ENCODE peak calls at places on chromosomes 13 and 19, in nine cellular contexts. T, P, W, A, Q, V, B, C and S are unnamed samples.

GRCh38 chr19:42421101-42421500 is 6.1 kb downstream of the LIPE start:
- DNase-seq in Q (no peak), V (no peak), B (no peak), P (no peak), C (no peak), T (no peak), W (no peak), A (no peak), S (no peak)

GRCh38 chr19:30222428-30222873 is 149.7 kb upstream of the ZNF536 start:
- DNase-seq in C (peak), V (no peak), P (no peak), B (no peak), T (peak), A (no peak), Q (no peak), W (no peak), S (no peak)

GRCh38 chr19:10898633-10899032 is 27.3 kb downstream of the CARM1 start:
- DNase-seq in T (no peak), V (no peak), W (no peak), C (no peak), B (no peak), A (no peak), Q (no peak), P (no peak), S (no peak)

GRCh38 chr13:75181906-75182305 is 300.1 kb downstream of the TBC1D4 start:
- DNase-seq in T (no peak), B (peak), Q (peak), A (peak), P (peak), C (peak), W (no peak), V (peak), S (peak)

GRCh38 chr19:369876-370275 is 25.3 kb upstream of the MIER2 start:
- DNase-seq in V (no peak), W (no peak), T (no peak), Q (no peak), A (no peak), B (no peak), P (no peak), C (no peak), S (no peak)

GRCh38 chr19:19021115-19021514 is 12.2 kb downstream of the SUGP2 start:
- DNase-seq in V (no peak), Q (peak), T (no peak), P (peak), W (peak), C (peak), A (peak), B (no peak), S (peak)

GRCh38 chr13:32272021-32272695 is 43.0 kb downstream of the ZAR1L start:
- DNase-seq in W (no peak), A (no peak), P (no peak), V (no peak), C (peak), Q (no peak), B (no peak), T (no peak), S (peak)

GRCh38 chr19:38838986-38839761 is 7.6 kb upstream of the ECH1 start:
- DNase-seq in P (no peak), Q (no peak), W (no peak), V (peak), A (peak), C (no peak), T (no peak), B (no peak), S (no peak)

GRCh38 chr19:9323919-9324583 is at the start of gene ZNF559:
- DNase-seq in V (peak), P (peak), A (peak), B (peak), T (peak), W (peak), C (peak), Q (peak), S (peak)

GRCh38 chr13:27130223-27131015 is 41.2 kb downstream of the USP12 start:
- DNase-seq in W (no peak), P (no peak), B (peak), C (peak), T (no peak), V (peak), A (no peak), Q (peak), S (no peak)

DNA sequence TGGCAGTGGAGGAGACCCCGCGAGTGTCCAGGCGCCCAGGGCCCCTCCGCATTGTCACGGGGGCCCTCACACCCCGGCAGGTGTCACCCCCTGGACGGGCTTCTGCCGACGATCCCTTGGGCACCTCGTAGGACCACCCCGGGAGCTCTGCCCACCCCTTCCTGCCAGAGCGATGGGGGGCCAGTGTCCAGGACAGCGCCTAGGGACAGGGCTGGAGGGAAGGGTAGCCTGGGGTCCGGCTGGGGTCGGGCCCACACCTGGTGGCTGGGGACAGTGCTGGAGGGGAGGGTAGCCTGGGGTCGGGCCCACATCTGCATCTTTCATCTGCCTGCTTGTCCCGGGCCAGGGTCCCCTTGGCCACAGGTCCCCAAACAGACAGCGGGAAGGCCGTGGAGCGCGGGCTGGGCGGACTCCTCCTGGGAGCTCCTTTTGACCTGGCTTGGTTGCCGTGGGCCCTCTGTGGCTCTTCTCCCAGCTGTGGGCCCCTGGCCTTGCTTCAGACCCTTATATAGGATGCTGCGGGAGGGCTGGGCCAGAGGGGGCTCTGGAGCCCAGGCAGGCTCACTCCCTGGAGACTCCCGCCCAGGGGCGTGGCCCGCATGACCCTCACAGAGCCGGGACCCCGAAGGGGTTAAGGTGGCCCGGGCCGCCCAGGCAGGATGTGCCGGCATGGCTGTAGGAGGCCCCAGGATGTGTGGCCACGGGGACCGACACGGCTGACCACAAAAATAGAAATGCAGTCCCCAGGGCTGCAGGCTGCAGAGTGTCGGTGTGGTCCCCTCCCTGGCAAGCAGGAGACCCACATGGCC is 74.1 kb upstream of the MCF2L start:
- DNase-seq in P (no peak), B (no peak), A (no peak), V (no peak), W (peak), C (no peak), T (peak), Q (no peak), S (no peak)
- H3K9ac ChIP-seq in P (no peak), B (no peak), A (no peak), V (no peak), W (peak), C (no peak), T (peak), Q (no peak), S (no peak)

GRCh38 chr19:3096267-3096901 is 2.2 kb downstream of the GNA11 start:
- DNase-seq in T (no peak), C (no peak), V (no peak), W (no peak), A (no peak), B (no peak), P (no peak), Q (no peak), S (no peak)

GRCh38 chr19:3098515-3099346 is 4.6 kb downstream of the GNA11 start:
- DNase-seq in C (peak), W (no peak), B (no peak), Q (no peak), P (peak), T (no peak), V (peak), A (no peak), S (peak)

GRCh38 chr19:3098141-3098514 is 4.0 kb downstream of the GNA11 start:
- DNase-seq in Q (no peak), C (no peak), P (peak), B (no peak), V (peak), A (no peak), W (no peak), T (no peak), S (no peak)

GRCh38 chr19:3096902-3097326 is 2.8 kb downstream of the GNA11 start:
- DNase-seq in T (no peak), P (no peak), C (no peak), A (no peak), Q (no peak), V (no peak), W (peak), B (no peak), S (no peak)

GRCh38 chr19:3097442-3097871 is 3.3 kb downstream of the GNA11 start:
- DNase-seq in P (no peak), T (no peak), B (no peak), W (no peak), A (no peak), V (peak), C (peak), Q (no peak), S (no peak)
- H3K9ac ChIP-seq in P (peak), T (no peak), B (no peak), W (peak), A (no peak), V (peak), C (peak), Q (no peak), S (peak)

DNA sequence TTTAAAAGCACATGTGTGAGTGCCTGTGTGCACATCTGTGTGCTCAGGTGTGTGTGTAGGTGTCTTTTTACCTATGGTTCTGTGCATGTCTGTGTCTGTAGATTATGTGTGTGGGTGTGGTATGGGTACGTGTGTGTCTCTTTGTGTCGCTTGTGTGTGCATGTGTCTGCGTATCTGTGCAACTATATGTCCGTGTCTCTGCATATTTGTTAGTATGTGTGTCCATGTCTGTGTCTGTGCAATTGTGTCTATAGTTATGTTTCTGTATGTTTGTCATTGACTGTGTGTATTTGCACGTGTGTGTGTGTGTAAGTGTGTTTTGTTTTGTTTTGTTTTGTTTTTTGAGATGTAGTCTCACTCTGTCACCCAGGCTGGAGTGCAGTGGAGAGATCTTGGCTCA is 7.3 kb upstream of the KCTD15 start:
- DNase-seq in A (no peak), T (no peak), B (no peak), V (no peak), W (no peak), Q (no peak), P (no peak), C (no peak), S (no peak)
- H3K9ac ChIP-seq in A (no peak), T (no peak), B (no peak), V (no peak), W (no peak), Q (no peak), P (no peak), C (no peak), S (no peak)

DNA sequence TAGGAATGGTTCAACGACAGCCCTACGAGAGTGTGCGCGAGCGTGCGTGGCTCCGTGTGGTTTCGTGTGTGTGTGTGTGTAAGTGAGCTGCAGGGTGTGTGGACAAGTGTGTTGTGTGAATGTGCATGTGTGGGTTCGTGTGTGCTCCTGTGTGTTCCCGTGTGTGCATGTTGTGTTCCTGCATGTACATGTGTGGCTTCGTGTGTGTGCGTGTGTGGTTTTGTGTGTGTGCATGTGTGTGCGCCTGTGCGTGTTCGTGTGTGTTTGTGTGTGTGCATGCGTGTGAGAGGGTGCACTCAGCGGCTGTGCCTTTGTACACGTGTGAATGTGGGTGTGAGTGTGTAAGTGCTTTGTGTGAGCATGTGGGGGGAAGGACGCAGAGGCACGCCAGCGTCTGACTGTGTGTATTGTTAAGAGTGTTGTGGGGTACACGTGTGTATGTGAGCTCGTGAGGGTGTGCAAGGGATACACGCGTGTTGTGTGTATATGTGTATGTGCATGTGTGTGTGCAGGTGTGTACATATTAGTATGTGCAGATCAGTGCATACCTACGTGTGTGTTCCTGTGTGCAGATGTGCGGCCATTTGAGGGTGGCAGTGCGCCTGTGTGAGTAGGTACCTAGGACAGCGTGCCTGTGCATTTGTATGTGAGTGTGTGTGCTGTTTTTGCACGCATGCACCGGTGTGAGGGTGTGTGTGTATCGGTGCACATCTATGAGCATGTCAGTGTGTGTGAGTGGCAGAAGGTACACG is 24.3 kb upstream of the ONECUT3 start:
- DNase-seq in V (no peak), P (no peak), A (no peak), B (no peak), C (no peak), W (no peak), Q (no peak), T (no peak), S (no peak)
- H3K9ac ChIP-seq in V (no peak), P (no peak), A (peak), B (no peak), C (no peak), W (no peak), Q (no peak), T (no peak), S (no peak)

GRCh38 chr19:41224632-41225031 is 5.6 kb downstream of the AXL start:
- DNase-seq in T (no peak), W (no peak), P (peak), Q (no peak), V (no peak), C (no peak), A (no peak), B (no peak), S (no peak)

GRCh38 chr19:41221514-41222205 is 2.6 kb downstream of the AXL start:
- DNase-seq in P (no peak), V (no peak), B (no peak), T (no peak), Q (no peak), W (no peak), C (no peak), A (no peak), S (no peak)

GRCh38 chr19:41219924-41220567 is 1.0 kb downstream of the AXL start:
- DNase-seq in V (peak), A (no peak), T (peak), W (no peak), B (peak), P (peak), Q (peak), C (peak), S (peak)

GRCh38 chr19:41223431-41224234 is 4.6 kb downstream of the AXL start:
- DNase-seq in C (peak), P (peak), W (peak), V (peak), B (peak), A (no peak), T (peak), Q (peak), S (peak)

DNA sequence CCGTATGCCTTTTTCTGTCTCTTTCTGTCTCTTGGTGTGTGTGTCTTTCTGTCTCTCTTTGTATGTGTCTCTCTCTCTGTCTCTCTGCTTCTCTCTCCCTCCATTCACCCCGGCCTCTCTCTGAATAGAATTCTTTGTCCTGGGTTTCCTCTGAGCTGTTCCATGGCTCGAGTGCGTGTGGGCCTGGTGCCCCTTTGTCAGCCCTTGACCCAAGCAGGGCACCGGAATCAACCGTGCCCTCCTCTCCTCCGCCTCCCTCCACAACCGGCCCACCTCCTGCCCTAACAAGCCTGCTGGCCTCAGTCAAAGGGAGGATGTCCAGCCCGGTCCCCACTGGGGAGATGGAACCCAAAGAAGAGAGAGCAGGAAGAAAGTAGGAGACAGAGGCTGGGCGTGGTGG is 3.2 kb downstream of the AXL start:
- DNase-seq in P (no peak), C (no peak), W (no peak), A (no peak), Q (no peak), B (no peak), V (no peak), T (no peak), S (no peak)
- H3K9ac ChIP-seq in P (peak), C (peak), W (no peak), A (no peak), Q (no peak), B (no peak), V (no peak), T (no peak), S (peak)

DNA sequence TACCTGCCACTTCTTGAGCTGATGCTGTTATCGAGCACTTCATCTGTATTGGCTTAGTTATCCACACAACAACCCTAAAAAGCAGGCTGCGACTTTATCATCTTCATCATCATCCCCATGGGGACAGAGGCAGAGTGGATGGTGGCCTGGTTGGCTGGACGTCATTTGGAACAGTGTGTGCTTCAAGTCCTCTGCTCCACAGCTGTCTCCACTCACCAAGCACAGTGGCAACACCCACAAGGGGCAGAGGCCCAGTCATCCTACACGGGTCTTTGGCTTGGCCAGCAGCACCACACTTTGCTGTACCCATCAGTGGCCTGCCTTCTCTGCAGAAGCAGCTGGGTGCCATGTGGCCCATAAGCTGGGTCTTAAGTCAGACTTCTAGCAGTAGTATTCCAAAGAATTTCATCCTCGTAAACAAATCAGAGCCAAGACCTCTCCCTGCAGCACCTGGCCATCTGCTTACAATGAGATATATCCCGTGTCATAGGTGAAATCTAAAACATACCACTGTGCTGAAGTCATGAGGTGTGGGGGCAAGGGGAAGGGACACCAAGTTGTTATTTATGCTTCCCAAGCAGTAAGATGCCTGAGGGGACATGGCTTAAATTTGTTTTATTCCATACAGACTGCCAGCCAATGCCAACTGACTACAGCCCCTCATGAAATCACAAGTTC is 47.9 kb upstream of the EPHX3 start:
- DNase-seq in W (no peak), A (peak), Q (no peak), P (peak), B (peak), C (peak), V (no peak), T (no peak), S (no peak)
- H3K9ac ChIP-seq in W (no peak), A (peak), Q (peak), P (peak), B (no peak), C (peak), V (no peak), T (no peak), S (peak)

GRCh38 chr19:40278361-40279045 is 6.6 kb downstream of the AKT2 start:
- DNase-seq in T (no peak), V (no peak), Q (no peak), C (peak), B (no peak), W (no peak), P (no peak), A (no peak), S (no peak)
- H3K9ac ChIP-seq in T (no peak), V (no peak), Q (peak), C (peak), B (no peak), W (no peak), P (peak), A (no peak), S (peak)

GRCh38 chr19:16073481-16073880 is 2.8 kb upstream of the TPM4 start:
- DNase-seq in T (no peak), C (no peak), W (no peak), Q (no peak), P (no peak), A (no peak), B (no peak), V (no peak), S (no peak)

GRCh38 chr19:16068696-16069259 is 7.5 kb upstream of the TPM4 start:
- DNase-seq in B (peak), T (no peak), Q (peak), W (no peak), V (peak), P (no peak), C (no peak), A (no peak), S (no peak)

GRCh38 chr19:16071072-16071691 is 5.1 kb upstream of the TPM4 start:
- DNase-seq in P (no peak), T (no peak), A (no peak), V (no peak), W (no peak), Q (no peak), B (no peak), C (no peak), S (no peak)

GRCh38 chr19:16069813-16070365 is 6.4 kb upstream of the TPM4 start:
- DNase-seq in A (no peak), V (peak), B (peak), Q (no peak), W (no peak), P (no peak), C (no peak), T (no peak), S (no peak)

DNA sequence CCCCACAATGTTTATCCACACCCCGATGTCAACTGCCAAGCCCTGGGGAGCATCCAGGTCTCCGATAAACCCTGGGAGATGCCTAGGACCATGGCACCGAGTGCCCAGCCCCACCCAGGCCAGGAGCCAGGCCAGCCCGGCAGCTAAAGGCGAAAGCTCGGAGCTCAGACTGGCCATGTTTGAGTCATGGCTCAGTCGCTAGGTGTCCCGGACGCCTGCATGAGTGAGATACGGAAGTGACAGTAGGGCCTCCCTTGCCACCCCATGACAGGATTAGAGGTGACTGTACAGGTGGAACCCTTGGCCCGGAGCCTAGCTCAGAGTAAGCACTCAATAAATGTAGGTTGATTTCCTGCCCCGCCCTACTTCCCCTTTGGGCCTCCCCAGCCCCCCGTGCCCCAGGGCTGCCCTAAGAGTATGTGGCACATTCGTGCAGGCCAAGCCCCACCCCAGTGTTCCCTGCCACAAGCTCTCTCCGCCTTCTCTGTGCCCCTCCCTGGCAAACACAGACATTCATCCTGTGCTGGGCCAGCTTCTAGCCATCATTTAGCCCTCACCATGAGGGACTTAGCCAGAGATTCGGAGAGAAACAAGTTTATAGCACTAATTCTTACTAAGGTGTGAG is 5.8 kb upstream of the TPM4 start:
- DNase-seq in V (peak), Q (no peak), W (peak), T (no peak), P (no peak), A (no peak), C (peak), B (peak), S (no peak)
- H3K9ac ChIP-seq in V (peak), Q (no peak), W (peak), T (no peak), P (no peak), A (no peak), C (peak), B (peak), S (peak)